ENCODE peak calls at places on chromosomes 6 and 20, in seven cellular contexts. Y is germinal center; W is non-pigmented ciliary epithelial cell; N is thyroid gland; U is nephron progenitor cell; I is effector memory CD4-positive, alpha-beta T cell; G is A549. E is an unnamed sample.

GRCh38 chr20:43955244-43956191 is 40.9 kb downstream of the TOX2 start:
- DNase-seq in Y (peak), W (peak), N (no peak), U (no peak), I (peak), G (peak), E (peak)

GRCh38 chr6:47672816-47673215 is 25.6 kb upstream of the ADGRF4 start:
- DNase-seq in Y (no peak), W (no peak), N (no peak), U (no peak), I (no peak), G (no peak), E (no peak)

GRCh38 chr20:19921349-19921793 is 95.8 kb upstream of the NAA20 start:
- DNase-seq in Y (no peak), W (no peak), N (no peak), U (no peak), I (no peak), G (no peak), E (no peak)

GRCh38 chr20:38139156-38139912 is 25.7 kb downstream of the TGM2 start:
- DNase-seq in Y (no peak), W (no peak), N (no peak), U (no peak), I (no peak), G (no peak), E (no peak)

GRCh38 chr6:53080813-53081212 is 15.6 kb downstream of the FBXO9 start:
- DNase-seq in Y (no peak), W (no peak), N (no peak), U (no peak), I (no peak), G (no peak), E (no peak)

GRCh38 chr6:144582939-144583613 is 297.9 kb downstream of the UTRN start:
- DNase-seq in Y (peak), W (no peak), N (peak), U (peak), I (no peak), G (no peak), E (peak)

GRCh38 chr6:136826216-136826615 is 3.8 kb downstream of the PEX7 start:
- DNase-seq in Y (no peak), W (no peak), N (peak), U (no peak), I (no peak), G (no peak), E (no peak)

GRCh38 chr6:143108278-143108677 is 47.6 kb downstream of the AIG1 start:
- DNase-seq in Y (no peak), W (no peak), N (no peak), U (no peak), I (no peak), G (no peak), E (no peak)

GRCh38 chr6:12408752-12409151 is 118.6 kb downstream of the EDN1 start:
- DNase-seq in Y (no peak), W (no peak), N (no peak), U (no peak), I (no peak), G (no peak), E (no peak)

GRCh38 chr20:11807070-11807741 is 110.5 kb upstream of the BTBD3 start:
- DNase-seq in Y (no peak), W (peak), N (no peak), U (no peak), I (no peak), G (no peak), E (no peak)

GRCh38 chr6:45988635-45989034 is 27.0 kb downstream of the CLIC5 start:
- DNase-seq in Y (no peak), W (no peak), N (peak), U (peak), I (no peak), G (no peak), E (no peak)

GRCh38 chr20:53940356-53940694 is 130.1 kb downstream of the BCAS1 start:
- DNase-seq in Y (no peak), W (no peak), N (no peak), U (no peak), I (no peak), G (no peak), E (no peak)

GRCh38 chr6:161694995-161695394 is 421.1 kb upstream of the AGPAT4 start:
- DNase-seq in Y (no peak), W (no peak), N (no peak), U (no peak), I (no peak), G (no peak), E (no peak)

GRCh38 chr20:34575756-34576155 is 17.2 kb downstream of the MAP1LC3A start:
- DNase-seq in Y (no peak), W (no peak), N (no peak), U (no peak), I (no peak), G (no peak), E (no peak)

GRCh38 chr20:54837226-54837625 is 361.8 kb downstream of the DOK5 start:
- DNase-seq in Y (no peak), W (no peak), N (no peak), U (no peak), I (no peak), G (no peak), E (no peak)